ENCODE peak calls at places on chromosomes 11 and 22, in six cellular contexts. C is NCI-H446, M is neural crest cell, D is HepG2, F is AG20443, A is fibroblast of pulmonary artery. L is an unnamed sample.

GRCh38 chr11:30365793-30366517 is 43.1 kb downstream of the ARL14EP start:
- DNase-seq in D (no peak), C (no peak), A (no peak), F (no peak), M (no peak), L (no peak)

GRCh38 chr11:107549253-107549953 is 16.1 kb downstream of the ALKBH8 start:
- DNase-seq in A (peak), D (peak), M (no peak), F (peak), C (peak), L (peak)

GRCh38 chr22:49826603-49827306 is 918 bp downstream of the BRD1 start:
- DNase-seq in C (no peak), D (no peak), M (no peak), F (peak), A (peak), L (peak)

GRCh38 chr22:36369922-36370781 is 17.6 kb downstream of the MYH9 start:
- DNase-seq in F (peak), D (peak), C (peak), M (no peak), A (peak), L (no peak)

GRCh38 chr11:67114275-67114896 is 4.7 kb upstream of the KDM2A start:
- DNase-seq in F (no peak), D (no peak), A (no peak), M (no peak), C (no peak), L (no peak)

GRCh38 chr11:76674517-76675400 is 4.2 kb upstream of the LRRC32 start:
- DNase-seq in C (no peak), A (no peak), M (no peak), D (no peak), F (no peak), L (no peak)

GRCh38 chr11:18027475-18027874 is 14.6 kb upstream of the SERGEF start:
- DNase-seq in M (no peak), F (no peak), C (no peak), D (no peak), A (no peak), L (no peak)

GRCh38 chr11:105588001-105588400 is 21.9 kb upstream of the GRIA4 start:
- DNase-seq in A (peak), D (no peak), M (no peak), F (peak), C (no peak), L (peak)

GRCh38 chr22:29524440-29525191 is 28.9 kb downstream of the THOC5 start:
- DNase-seq in F (peak), A (peak), M (peak), D (peak), C (peak), L (peak)

GRCh38 chr11:117734596-117734995 is 62.4 kb downstream of the DSCAML1 start:
- DNase-seq in A (no peak), M (no peak), D (no peak), F (no peak), C (no peak), L (no peak)

GRCh38 chr22:22943521-22944267 is 56.1 kb downstream of the IGLL5 start:
- DNase-seq in M (no peak), A (no peak), D (no peak), F (no peak), C (no peak), L (no peak)

L was measured in AG08396.